ENCODE peak calls at places on chromosomes 3 and 15, in four cellular contexts. Z, Q, F and U are unnamed samples.

GRCh38 chr3:134801204-134801958 is 6.3 kb downstream of the EPHB1 start:
- DNase-seq in Z (no peak), Q (no peak), F (no peak), U (no peak)

GRCh38 chr3:51953445-51953844 is 1.7 kb upstream of the GPR62 start:
- DNase-seq in Z (no peak), Q (no peak), F (no peak), U (peak)

GRCh38 chr15:72965671-72966070 is 86.6 kb upstream of the NEO1 start:
- DNase-seq in Z (no peak), Q (no peak), F (no peak), U (no peak)

GRCh38 chr3:113104746-113105479 is 106.4 kb upstream of the BOC start:
- DNase-seq in Z (no peak), Q (no peak), F (no peak), U (no peak)

GRCh38 chr3:9727041-9727595 is 4.4 kb upstream of the BRPF1 start:
- DNase-seq in Z (no peak), Q (no peak), F (no peak), U (peak)

GRCh38 chr3:189227249-189227648 is 55.5 kb downstream of the TPRG1 start:
- DNase-seq in Z (no peak), Q (no peak), F (no peak), U (no peak)

GRCh38 chr15:26889298-26889898 is 22.5 kb downstream of the GABRA5 start:
- DNase-seq in Z (no peak), Q (peak), F (no peak), U (peak)

GRCh38 chr15:65612616-65612946 is 1.6 kb upstream of the INTS14 start:
- DNase-seq in Z (no peak), Q (no peak), F (no peak), U (no peak)

GRCh38 chr3:98341758-98342157 is 11.9 kb upstream of the OR5K4 start:
- DNase-seq in Z (no peak), Q (no peak), F (no peak), U (no peak)

GRCh38 chr3:122410639-122411038 is 5.2 kb downstream of the WDR5B start:
- DNase-seq in Z (no peak), Q (no peak), F (no peak), U (no peak)

GRCh38 chr3:125213946-125214542 is 1.5 kb upstream of the SLC12A8 start:
- DNase-seq in Z (no peak), Q (no peak), F (no peak), U (no peak)

GRCh38 chr3:125214738-125215137 is 2.2 kb upstream of the SLC12A8 start:
- DNase-seq in Z (no peak), Q (no peak), F (no peak), U (no peak)

GRCh38 chr3:125212509-125213372 is at the start of gene SLC12A8:
- DNase-seq in Z (peak), Q (no peak), F (no peak), U (no peak)

GRCh38 chr3:125212096-125212508 is 446 bp downstream of the SLC12A8 start:
- DNase-seq in Z (peak), Q (no peak), F (no peak), U (no peak)

GRCh38 chr3:125211523-125212095 is 939 bp downstream of the SLC12A8 start:
- DNase-seq in Z (no peak), Q (no peak), F (no peak), U (no peak)
- H3K4me3 ChIP-seq in Z (peak), Q (peak), F (peak), U (no peak)

DNA sequence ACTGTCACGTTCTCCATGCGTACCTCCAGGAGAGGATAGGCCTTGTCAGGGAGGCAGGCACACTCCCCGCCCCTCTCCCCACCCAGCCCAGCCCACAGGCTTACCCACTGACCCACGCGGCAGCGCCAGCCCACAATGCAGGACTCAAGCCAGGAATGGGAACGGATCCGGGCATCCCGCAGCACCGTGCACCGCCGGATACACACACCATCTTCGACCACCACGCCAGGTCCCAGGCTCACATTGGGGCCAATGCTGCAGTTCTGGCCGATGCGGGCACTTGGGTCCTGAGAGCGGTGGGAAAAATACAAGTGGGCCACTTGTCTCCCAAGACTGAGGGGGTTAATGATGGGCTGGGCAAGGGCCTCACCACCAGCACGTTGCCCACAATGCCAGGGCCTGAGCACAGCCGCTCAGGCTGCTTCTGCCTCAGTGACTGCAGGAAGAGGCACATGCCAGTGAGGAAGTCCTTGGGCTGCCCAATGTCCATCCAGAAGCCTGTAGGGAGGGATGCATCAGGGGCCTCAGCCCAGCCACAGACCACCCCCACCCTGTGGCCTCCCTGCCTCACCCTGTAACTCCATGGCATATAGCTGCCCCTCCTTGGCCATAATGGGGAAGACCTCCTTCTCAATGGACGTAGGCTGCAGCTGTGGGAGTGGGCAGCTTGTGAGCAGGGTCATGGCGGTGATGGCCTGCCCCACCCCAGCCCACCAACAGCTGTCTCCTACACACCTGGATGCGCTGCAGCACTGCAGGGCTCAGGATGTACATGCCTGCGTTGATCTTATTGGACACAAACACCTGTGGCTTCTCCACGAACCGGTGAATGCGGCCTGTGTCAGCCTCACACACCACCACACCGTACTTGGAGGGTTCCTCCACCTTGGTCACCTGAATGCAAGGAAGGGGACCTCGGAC is 1.6 kb downstream of the GMPPB start:
- DNase-seq in Z (peak), Q (no peak), F (peak), U (no peak)
- H3K4me3 ChIP-seq in Z (peak), Q (no peak), F (peak), U (peak)

DNA sequence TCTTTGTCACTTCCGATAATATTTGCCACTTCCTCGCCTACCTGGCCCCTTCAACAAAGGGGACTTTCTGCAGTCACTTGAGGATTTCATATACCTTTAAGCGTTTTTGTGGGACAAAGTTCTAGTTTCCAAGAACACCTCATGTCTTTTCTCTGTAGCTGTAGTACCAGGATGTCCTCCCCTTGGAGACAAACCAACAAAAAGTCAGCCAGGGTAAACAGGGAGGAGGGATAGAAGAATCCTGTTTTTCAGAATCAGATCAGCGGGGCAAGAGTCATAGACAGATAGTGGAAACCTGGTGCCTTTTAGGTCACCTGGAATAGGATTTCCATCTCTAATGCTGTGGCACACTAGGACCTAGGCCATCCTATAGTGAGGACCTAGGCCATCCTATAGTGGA is 4.5 kb downstream of the LRRC3B start:
- DNase-seq in Z (no peak), Q (no peak), F (no peak), U (no peak)
- H3K4me3 ChIP-seq in Z (no peak), Q (no peak), F (no peak), U (no peak)

GRCh38 chr3:183428140-183429023 is at the start of gene MCF2L2:
- DNase-seq in Z (peak), Q (peak), F (no peak), U (peak)
- H3K4me3 ChIP-seq in Z (peak), Q (peak), F (peak), U (peak)

GRCh38 chr3:39149498-39150169 is 3.8 kb downstream of the CSRNP1 start:
- DNase-seq in Z (no peak), Q (no peak), F (no peak), U (no peak)
- H3K4me3 ChIP-seq in Z (peak), Q (no peak), F (peak), U (no peak)